ENCODE peak calls at places on chromosomes 7 and 10, in four cellular contexts. T is tibial nerve, Y is A549, D is IMR-90. U is an unnamed sample.

GRCh38 chr10:112954974-112955735 is 5.1 kb downstream of the TCF7L2 start:
- DNase-seq in T (no peak), D (no peak), Y (no peak), U (no peak)

GRCh38 chr10:34629120-34629519 is 186.0 kb downstream of the PARD3 start:
- DNase-seq in Y (no peak), D (no peak), T (no peak), U (no peak)

GRCh38 chr7:24722386-24723177 is 34.7 kb downstream of the GSDME start:
- DNase-seq in T (no peak), D (no peak), Y (no peak), U (peak)

GRCh38 chr10:71581376-71581775 is 138.2 kb downstream of the C10orf105 start:
- DNase-seq in T (no peak), D (no peak), Y (no peak), U (no peak)

GRCh38 chr10:34280599-34281374 is 534.3 kb downstream of the PARD3 start:
- DNase-seq in T (peak), Y (peak), D (peak), U (no peak)

GRCh38 chr10:1608408-1609037 is 128.8 kb downstream of the ADARB2 start:
- DNase-seq in Y (no peak), T (no peak), D (no peak), U (no peak)

GRCh38 chr10:57142925-57143576 is 782.0 kb upstream of the ZWINT start:
- DNase-seq in T (no peak), Y (no peak), D (no peak), U (no peak)

GRCh38 chr7:112821345-112821744 is 31.2 kb upstream of the TMEM168 start:
- DNase-seq in Y (no peak), D (no peak), T (no peak), U (no peak)

GRCh38 chr10:75049316-75050285 is 61.9 kb upstream of the SAMD8 start:
- DNase-seq in T (no peak), Y (no peak), D (no peak), U (no peak)

GRCh38 chr10:11335167-11335652 is 276.2 kb downstream of the USP6NL start:
- DNase-seq in D (peak), Y (no peak), T (no peak), U (no peak)

GRCh38 chr7:150580995-150581394 is 13.8 kb downstream of the GIMAP4 start:
- DNase-seq in Y (no peak), T (no peak), D (no peak), U (no peak)
- TF ChIP-seq CTCF in Y (no peak), T (no peak), D (no peak), U (no peak)

GRCh38 chr7:44377134-44377463 is 51.7 kb upstream of the CAMK2B start:
- DNase-seq in T (no peak), D (no peak), Y (no peak), U (no peak)

GRCh38 chr7:44375926-44376342 is 50.5 kb upstream of the CAMK2B start:
- DNase-seq in D (no peak), T (no peak), Y (no peak), U (no peak)

GRCh38 chr7:44376429-44377133 is 51.2 kb upstream of the CAMK2B start:
- DNase-seq in D (no peak), T (no peak), Y (no peak), U (no peak)

GRCh38 chr7:44374007-44374763 is 48.8 kb upstream of the CAMK2B start:
- DNase-seq in T (no peak), Y (no peak), D (no peak), U (no peak)

DNA sequence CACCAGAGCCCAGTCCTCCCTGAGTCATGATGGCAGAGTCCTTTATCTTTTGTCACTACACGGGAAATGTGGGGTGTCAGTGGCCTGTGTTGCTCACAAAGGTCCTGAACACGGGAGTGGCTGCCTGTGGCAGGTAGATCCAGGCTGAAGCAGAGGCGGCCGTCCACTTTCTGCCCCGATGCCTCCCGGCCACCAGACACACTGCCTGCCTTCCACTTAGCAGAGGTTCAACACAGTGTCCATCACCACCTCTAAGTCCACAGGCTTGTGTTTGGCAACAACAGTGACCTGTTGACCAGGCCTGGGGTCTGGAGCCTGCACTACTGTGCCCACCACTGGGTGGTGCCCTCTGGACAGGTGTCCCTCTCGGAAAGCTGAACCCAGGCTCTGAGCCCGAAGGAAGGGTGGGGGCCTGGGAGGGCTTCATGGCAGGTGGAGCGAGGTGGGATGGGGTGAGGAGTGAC is 49.9 kb upstream of the CAMK2B start:
- DNase-seq in T (no peak), Y (no peak), D (no peak), U (peak)
- TF ChIP-seq CTCF in T (no peak), Y (peak), D (no peak), U (peak)

GRCh38 chr7:132249591-132249971 is 326.7 kb downstream of the PLXNA4 start:
- DNase-seq in D (no peak), Y (peak), T (no peak), U (peak)
- TF ChIP-seq CTCF in D (no peak), Y (peak), T (no peak), U (no peak)

GRCh38 chr10:29636178-29636577 is 1.4 kb upstream of the SVIL start:
- DNase-seq in D (peak), T (no peak), Y (no peak), U (no peak)

GRCh38 chr10:29635711-29636144 is 957 bp upstream of the SVIL start:
- DNase-seq in D (peak), T (no peak), Y (no peak), U (peak)

GRCh38 chr10:29637537-29637936 is 2.8 kb upstream of the SVIL start:
- DNase-seq in T (no peak), Y (no peak), D (no peak), U (no peak)

GRCh38 chr10:29634105-29634504 is 666 bp downstream of the SVIL start:
- DNase-seq in D (no peak), T (no peak), Y (no peak), U (no peak)

GRCh38 chr10:29634764-29635625 is at the start of gene SVIL:
- DNase-seq in T (peak), D (peak), Y (no peak), U (no peak)
- TF ChIP-seq CTCF in T (no peak), D (no peak), Y (no peak), U (no peak)